ENCODE peak calls at places on chromosomes 1 and 21, in nine cellular contexts. U is thoracic aorta; B is K562; L is MM.1S; O is endodermal cell; J is PC-9; E is cardiac muscle cell; N is CD8-positive, alpha-beta T cell; M is PC-3. A is an unnamed sample.

GRCh38 chr1:58844176-58844575 is 60.3 kb upstream of the JUN start:
- DNase-seq in U (no peak), B (no peak), L (no peak), O (no peak), J (no peak), E (no peak), N (no peak), M (no peak), A (no peak)

GRCh38 chr1:84991097-84991890 is 5.6 kb downstream of the MCOLN2 start:
- DNase-seq in U (no peak), B (no peak), L (no peak), O (no peak), J (no peak), E (no peak), N (no peak), M (no peak), A (no peak)

GRCh38 chr1:246373828-246374569 is 133.1 kb downstream of the SMYD3 start:
- DNase-seq in U (no peak), B (no peak), L (no peak), O (no peak), J (no peak), E (no peak), N (no peak), M (no peak), A (no peak)

GRCh38 chr1:14782741-14783591 is 184.5 kb downstream of the KAZN start:
- DNase-seq in U (no peak), B (peak; percentile 39), L (no peak), O (peak; percentile 79), J (no peak), E (no peak), N (no peak), M (no peak), A (no peak)

GRCh38 chr1:107523736-107524135 is 382.9 kb downstream of the NTNG1 start:
- DNase-seq in U (no peak), B (no peak), L (no peak), O (peak; percentile 61), J (no peak), E (no peak), N (no peak), M (no peak), A (no peak)

GRCh38 chr1:44826375-44827196 is 16.5 kb downstream of the PTCH2 start:
- DNase-seq in U (no peak), B (peak; percentile 52), L (no peak), O (peak; percentile 60), J (no peak), E (peak; percentile 84), N (no peak), M (no peak), A (no peak)

GRCh38 chr1:183648042-183648441 is 5.1 kb downstream of the APOBEC4 start:
- DNase-seq in U (no peak), B (no peak), L (no peak), O (no peak), J (no peak), E (no peak), N (no peak), M (no peak), A (no peak)

GRCh38 chr1:65435987-65436386 is 15.5 kb downstream of the LEPR start:
- DNase-seq in U (no peak), B (no peak), L (no peak), O (no peak), J (peak; percentile 39), E (peak; percentile 78), N (no peak), M (no peak), A (no peak)

GRCh38 chr1:89973481-89974127 is 21.3 kb upstream of the ZNF326 start:
- DNase-seq in U (no peak), B (no peak), L (no peak), O (no peak), J (peak; percentile 32), E (no peak), N (no peak), M (no peak), A (no peak)

GRCh38 chr1:205325334-205325884 is 3.9 kb upstream of the NUAK2 start:
- DNase-seq in U (no peak), B (peak; percentile 65), L (peak; percentile 67), O (peak; percentile 96), J (peak; percentile 73), E (peak; percentile 88), N (peak; percentile 42), M (peak; percentile 93), A (peak; percentile 62)

GRCh38 chr1:91674107-91674506 is 173.5 kb downstream of the CDC7 start:
- DNase-seq in U (no peak), B (no peak), L (no peak), O (no peak), J (no peak), E (no peak), N (no peak), M (no peak), A (no peak)

GRCh38 chr1:173478099-173478555 is 992 bp downstream of the PRDX6 start:
- DNase-seq in U (peak; percentile 18), B (peak; percentile 32), L (peak; percentile 31), O (peak; percentile 61), J (no peak), E (peak; percentile 92), N (no peak), M (peak; percentile 90), A (no peak)

GRCh38 chr1:173479649-173480048 is 2.5 kb downstream of the PRDX6 start:
- DNase-seq in U (no peak), B (no peak), L (no peak), O (no peak), J (no peak), E (peak; percentile 50), N (no peak), M (peak; percentile 57), A (no peak)

GRCh38 chr1:173485401-173485800 is 8.3 kb downstream of the PRDX6 start:
- DNase-seq in U (no peak), B (no peak), L (no peak), O (no peak), J (no peak), E (no peak), N (no peak), M (no peak), A (no peak)

GRCh38 chr1:173481195-173481772 is 4.1 kb downstream of the PRDX6 start:
- DNase-seq in U (no peak), B (no peak), L (no peak), O (no peak), J (no peak), E (no peak), N (no peak), M (no peak), A (no peak)

GRCh38 chr1:173482683-173483082 is 5.5 kb downstream of the PRDX6 start:
- DNase-seq in U (no peak), B (no peak), L (no peak), O (no peak), J (no peak), E (no peak), N (no peak), M (no peak), A (no peak)
- H3K36me3 ChIP-seq in U (peaks cover 57% of the 10 kb centered on the region), B (peaks cover 94% of the 10 kb centered on the region), L (peaks cover 5% of the 10 kb centered on the region), O (peaks cover 90% of the 10 kb centered on the region), J (peaks cover 81% of the 10 kb centered on the region), E (peaks cover 74% of the 10 kb centered on the region), N (peaks cover 40% of the 10 kb centered on the region), M (peaks cover 83% of the 10 kb centered on the region), A (peaks cover 71% of the 10 kb centered on the region)

GRCh38 chr1:244211559-244211944 is 160.5 kb downstream of the ZBTB18 start:
- DNase-seq in U (no peak), B (no peak), L (no peak), O (no peak), J (no peak), E (peak; percentile 87), N (no peak), M (peak; percentile 70), A (no peak)

GRCh38 chr1:244212219-244212618 is 161.1 kb downstream of the ZBTB18 start:
- DNase-seq in U (no peak), B (no peak), L (no peak), O (no peak), J (no peak), E (no peak), N (no peak), M (no peak), A (no peak)

GRCh38 chr1:244209955-244210354 is 158.9 kb downstream of the ZBTB18 start:
- DNase-seq in U (no peak), B (no peak), L (no peak), O (no peak), J (no peak), E (no peak), N (no peak), M (peak; percentile 32), A (no peak)

GRCh38 chr1:244212792-244213475 is 161.9 kb downstream of the ZBTB18 start:
- DNase-seq in U (no peak), B (no peak), L (no peak), O (no peak), J (no peak), E (peak; percentile 51), N (no peak), M (no peak), A (no peak)

GRCh38 chr1:244210884-244211558 is 159.9 kb downstream of the ZBTB18 start:
- DNase-seq in U (no peak), B (peak; percentile 38), L (no peak), O (peak; percentile 91), J (no peak), E (peak; percentile 38), N (no peak), M (peak; percentile 31), A (peak; percentile 49)
- TF ChIP-seq CTCF in U (no peak), B (peak; percentile 67), L (no peak), O (peak; percentile 85), J (peak; percentile 36), E (peak; percentile 54), N (no peak), M (peak; percentile 75), A (peak; percentile 72)

GRCh38 chr1:229600229-229600628 is 25.7 kb downstream of the TAF5L start:
- DNase-seq in U (no peak), B (no peak), L (no peak), O (no peak), J (no peak), E (no peak), N (no peak), M (no peak), A (no peak)
- H3K36me3 ChIP-seq in U (peaks cover 17% of the 10 kb centered on the region), B (peaks cover 63% of the 10 kb centered on the region), L (peaks cover 3% of the 10 kb centered on the region), O (peaks cover 63% of the 10 kb centered on the region), J (no peaks in the 10 kb centered on the region), E (no peaks in the 10 kb centered on the region), N (peaks cover 21% of the 10 kb centered on the region), M (peaks cover 43% of the 10 kb centered on the region), A (peaks cover 52% of the 10 kb centered on the region)

DNA sequence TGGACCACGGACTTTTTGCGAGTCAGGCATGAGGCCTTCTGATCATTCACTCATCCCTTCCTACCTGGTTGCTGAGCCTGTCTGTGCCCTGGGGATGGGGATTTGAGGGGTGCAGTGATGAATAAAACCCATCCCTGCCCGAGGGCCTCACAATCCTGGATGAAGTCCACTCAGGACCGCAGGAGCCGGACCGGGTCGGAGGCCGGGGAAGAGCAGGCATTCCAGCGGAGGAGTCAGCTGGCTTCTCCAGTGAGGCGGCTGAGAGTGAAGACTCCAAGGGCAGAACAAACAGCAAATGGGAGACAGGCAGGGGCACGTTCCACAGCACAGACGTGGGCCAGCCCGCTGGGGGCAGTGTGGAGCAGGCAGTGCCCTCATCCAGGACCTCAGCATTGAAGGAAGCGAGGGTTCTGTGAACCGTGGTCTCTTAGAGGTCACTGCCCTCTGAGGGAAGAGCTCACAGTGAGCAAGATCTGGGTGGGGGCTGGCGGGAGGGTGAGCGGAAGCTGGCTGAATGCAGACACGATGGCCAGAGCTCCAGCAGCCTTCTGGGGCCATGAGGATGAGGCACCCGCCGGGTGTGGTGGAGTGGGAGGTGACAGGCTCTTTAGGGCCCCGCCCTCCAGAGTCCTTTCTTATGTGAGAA is 10.9 kb upstream of the LRRC3 start:
- DNase-seq in U (no peak), B (peak; percentile 44), L (no peak), O (peak; percentile 89), J (no peak), E (no peak), N (no peak), M (no peak), A (peak; percentile 21)
- TF ChIP-seq CTCF in U (no peak), B (peak; percentile 58), L (peak; percentile 50), O (peak; percentile 74), J (peak; percentile 36), E (no peak), N (no peak), M (peak; percentile 46), A (peak; percentile 31)

A was measured in BE2C.